ENCODE peak calls at places on chromosomes 7 and 10, in nine cellular contexts. W, Y, N, T, C, G, K, B and Q are unnamed samples.

GRCh38 chr7:76191783-76192240 is 9.9 kb upstream of the SRRM3 start:
- DNase-seq in T (no peak), G (peak), K (peak), B (no peak), C (peak), W (no peak), Y (no peak), N (no peak), Q (peak)

GRCh38 chr10:73494213-73494612 is 1.6 kb downstream of the PPP3CB start:
- DNase-seq in Y (no peak), N (no peak), K (no peak), C (no peak), W (no peak), T (peak), B (no peak), G (no peak), Q (no peak)

GRCh38 chr7:120924837-120925236 is 25.7 kb upstream of the ING3 start:
- DNase-seq in W (no peak), B (no peak), Y (no peak), T (no peak), K (no peak), N (no peak), C (no peak), G (no peak), Q (no peak)

GRCh38 chr7:122884186-122884585 is 2.1 kb downstream of the CADPS2 start:
- DNase-seq in T (no peak), N (no peak), K (no peak), G (peak), Y (no peak), W (no peak), C (no peak), B (peak), Q (no peak)

GRCh38 chr7:16129431-16130126 is 291.8 kb downstream of the CRPPA start:
- DNase-seq in B (no peak), T (no peak), G (no peak), C (peak), W (no peak), N (no peak), K (peak), Y (no peak), Q (peak)

GRCh38 chr7:34750209-34750608 is 92.2 kb downstream of the NPSR1 start:
- DNase-seq in N (no peak), G (no peak), B (no peak), W (no peak), Y (no peak), K (no peak), C (no peak), T (no peak), Q (no peak)

GRCh38 chr7:36889182-36889581 is 164.9 kb upstream of the AOAH start:
- DNase-seq in W (no peak), C (no peak), Y (no peak), T (no peak), G (no peak), N (no peak), K (no peak), B (no peak), Q (no peak)

GRCh38 chr10:31554556-31554955 is 235.5 kb downstream of the ZEB1 start:
- DNase-seq in G (no peak), N (no peak), B (no peak), C (peak), T (no peak), Y (no peak), W (no peak), K (peak), Q (no peak)

GRCh38 chr7:142323706-142324105 is 65.8 kb upstream of the PRSS58 start:
- DNase-seq in K (peak), C (no peak), Y (no peak), T (no peak), G (peak), N (no peak), W (no peak), B (no peak), Q (no peak)

GRCh38 chr7:157567666-157568065 is 230.9 kb downstream of the DNAJB6 start:
- DNase-seq in B (no peak), C (no peak), N (no peak), Y (no peak), K (no peak), T (peak), W (no peak), G (no peak), Q (no peak)

GRCh38 chr10:62377966-62378365 is 3.8 kb downstream of the ZNF365 start:
- DNase-seq in Y (no peak), W (no peak), K (no peak), N (no peak), B (no peak), G (no peak), C (no peak), T (no peak), Q (no peak)

GRCh38 chr7:45885264-45885882 is 2.9 kb upstream of the IGFBP1 start:
- DNase-seq in C (peak), Y (no peak), K (peak), T (no peak), W (no peak), N (no peak), G (no peak), B (no peak), Q (peak)

GRCh38 chr10:115171392-115171960 is 78.3 kb downstream of the ATRNL1 start:
- DNase-seq in N (no peak), C (no peak), K (peak), G (peak), T (no peak), B (no peak), Y (no peak), W (no peak), Q (peak)

GRCh38 chr7:69126896-69127479 is 471.3 kb upstream of the AUTS2 start:
- DNase-seq in N (no peak), C (no peak), T (no peak), K (no peak), B (no peak), W (no peak), Y (no peak), G (no peak), Q (no peak)

GRCh38 chr10:65430979-65431378 is 1494.9 kb upstream of the LRRTM3 start:
- DNase-seq in T (no peak), N (no peak), C (no peak), W (no peak), G (no peak), Y (no peak), K (no peak), B (no peak), Q (no peak)

GRCh38 chr7:75732764-75733630 is 5.7 kb downstream of the HIP1 start:
- DNase-seq in Y (no peak), T (no peak), K (peak), N (no peak), C (peak), B (no peak), G (no peak), W (no peak), Q (peak)

GRCh38 chr7:149071641-149072437 is 18.7 kb downstream of the ZNF786 start:
- DNase-seq in C (no peak), T (peak), G (peak), B (no peak), W (peak), N (peak), K (peak), Y (peak), Q (no peak)

GRCh38 chr7:29095666-29096560 is 50.4 kb downstream of the CPVL start:
- DNase-seq in C (no peak), Y (no peak), K (no peak), N (no peak), G (no peak), T (no peak), W (no peak), B (no peak), Q (no peak)

GRCh38 chr7:1948377-1948796 is 278.3 kb downstream of the ELFN1 start:
- DNase-seq in W (no peak), B (no peak), Y (no peak), N (no peak), G (no peak), K (no peak), T (peak), C (no peak), Q (no peak)

GRCh38 chr10:47031251-47031952 is 120.2 kb downstream of the PTPN20 start:
- DNase-seq in Y (no peak), W (no peak), G (peak), T (peak), N (no peak), C (no peak), K (peak), B (no peak), Q (no peak)

GRCh38 chr10:78763651-78764395 is 304.9 kb upstream of the ZMIZ1 start:
- DNase-seq in N (no peak), Y (no peak), K (no peak), T (peak), B (no peak), W (no peak), C (no peak), G (no peak), Q (no peak)

GRCh38 chr10:68221196-68221595 is 10.7 kb downstream of the ATOH7 start:
- DNase-seq in T (no peak), W (no peak), C (no peak), Y (no peak), B (no peak), N (no peak), G (no peak), K (peak), Q (no peak)

GRCh38 chr10:119933179-119933578 is 40.6 kb downstream of the SEC23IP start:
- DNase-seq in N (no peak), T (no peak), G (peak), C (no peak), Y (no peak), B (peak), K (peak), W (no peak), Q (no peak)

GRCh38 chr10:71075066-71075758 is 137.2 kb upstream of the UNC5B start:
- DNase-seq in W (no peak), C (no peak), T (peak), B (no peak), G (peak), N (no peak), Y (no peak), K (no peak), Q (no peak)

GRCh38 chr7:33040803-33041516 is 21.6 kb downstream of the NT5C3A start:
- DNase-seq in N (peak), W (peak), G (peak), C (no peak), B (no peak), K (no peak), Y (peak), T (no peak), Q (no peak)

GRCh38 chr7:140084972-140085371 is 22.2 kb upstream of the PARP12 start:
- DNase-seq in B (no peak), N (peak), W (no peak), Y (no peak), T (no peak), K (no peak), G (no peak), C (no peak), Q (no peak)

GRCh38 chr10:5645375-5645774 is 21.0 kb downstream of the ASB13 start:
- DNase-seq in C (no peak), K (no peak), T (peak), N (no peak), B (no peak), W (no peak), Y (no peak), G (peak), Q (no peak)

GRCh38 chr10:112649492-112650152 is 202.6 kb downstream of the VTI1A start:
- DNase-seq in Y (no peak), N (no peak), G (no peak), B (no peak), W (no peak), K (peak), T (no peak), C (no peak), Q (peak)

GRCh38 chr10:88152720-88153119 is 289.3 kb downstream of the PTEN start:
- DNase-seq in B (no peak), N (no peak), G (no peak), W (no peak), C (peak), Y (no peak), T (no peak), K (peak), Q (peak)

GRCh38 chr7:74183653-74184450 is 9.7 kb downstream of the EIF4H start:
- DNase-seq in W (no peak), T (no peak), B (no peak), Y (no peak), N (no peak), C (no peak), G (peak), K (no peak), Q (no peak)

GRCh38 chr7:20539201-20539600 is 76.3 kb upstream of the ABCB5 start:
- DNase-seq in N (no peak), Y (no peak), C (no peak), G (peak), K (no peak), T (no peak), W (no peak), B (no peak), Q (peak)

GRCh38 chr10:110137142-110137545 is 70.3 kb upstream of the MXI1 start:
- DNase-seq in Y (no peak), G (peak), N (no peak), K (peak), T (no peak), B (peak), C (peak), W (peak), Q (peak)